ENCODE peak calls at places on chromosomes 4 and X, in five cellular contexts. J is stimulated activated naive CD8-positive, alpha-beta T cell treated with anti-CD3 and anti-CD28 coated beads, Interleukin-15, amount 100 ng/mL, for 72 hours; F is Right ventricle myocardium superior; P is naive B cell; I is gastroesophageal sphincter. Q is an unnamed sample.

GRCh38 chr4:52234539-52235174 is 183.6 kb downstream of the SPATA18 start:
- ATAC-seq in J (no peak), I (peak), P (no peak), F (peak), Q (no peak)

GRCh38 chrX:78140206-78140605 is 756 bp upstream of the TAF9B start:
- ATAC-seq in P (no peak), I (no peak), J (no peak), F (no peak), Q (peak)

GRCh38 chr4:56310401-56310800 is 76.9 kb downstream of the AASDH start:
- ATAC-seq in J (no peak), P (no peak), I (no peak), F (no peak), Q (no peak)

GRCh38 chr4:113636877-113637276 is 124.7 kb downstream of the CAMK2D start:
- ATAC-seq in F (no peak), J (peak), P (peak), I (no peak), Q (peak)

GRCh38 chrX:71171110-71171801 is 26.6 kb downstream of the NLGN3 start:
- ATAC-seq in J (no peak), F (no peak), P (no peak), I (no peak), Q (no peak)

GRCh38 chr4:139676913-139677585 is 11.4 kb downstream of the MGST2 start:
- ATAC-seq in I (no peak), J (no peak), F (no peak), P (no peak), Q (no peak)

GRCh38 chrX:74421181-74422028 is at the start of gene SLC16A2:
- ATAC-seq in J (peak), I (peak), F (peak), P (peak), Q (peak)

GRCh38 chr4:98657531-98658286 is 702 bp downstream of the TSPAN5 start:
- ATAC-seq in P (peak), F (peak), I (no peak), J (peak), Q (peak)

GRCh38 chrX:100070334-100070849 is 339.7 kb downstream of the PCDH19 start:
- ATAC-seq in J (no peak), P (no peak), I (no peak), F (no peak), Q (no peak)

GRCh38 chr4:83230928-83231327 is 53.7 kb downstream of the COQ2 start:
- ATAC-seq in I (no peak), J (no peak), P (peak), F (no peak), Q (no peak)

GRCh38 chr4:126230244-126230643 is 915.5 kb downstream of the FAT4 start:
- ATAC-seq in F (no peak), P (no peak), J (no peak), I (no peak), Q (no peak)

GRCh38 chr4:99404595-99405287 is 30.4 kb downstream of the ADH7 start:
- ATAC-seq in I (peak), F (peak), J (peak), P (no peak), Q (peak)

GRCh38 chr4:85701881-85702321 is 227.0 kb downstream of the ARHGAP24 start:
- ATAC-seq in P (peak), F (peak), J (no peak), I (no peak), Q (no peak)

GRCh38 chrX:25597561-25597960 is 540.6 kb upstream of the MAGEB18 start:
- ATAC-seq in P (no peak), J (no peak), F (no peak), I (no peak), Q (no peak)

GRCh38 chrX:37745835-37746234 is 34.0 kb upstream of the CYBB start:
- ATAC-seq in J (peak), P (peak), I (no peak), F (no peak), Q (peak)

GRCh38 chr4:9832640-9833039 is 51.2 kb downstream of the DRD5 start:
- ATAC-seq in I (no peak), J (no peak), P (no peak), F (peak), Q (no peak)

GRCh38 chr4:150970685-150971151 is 44.4 kb downstream of the LRBA start:
- ATAC-seq in J (peak), I (no peak), F (no peak), P (no peak), Q (peak)

GRCh38 chrX:48068096-48068887 is 3.1 kb downstream of the ZNF630 start:
- ATAC-seq in I (no peak), J (no peak), P (no peak), F (no peak), Q (no peak)

GRCh38 chr4:105191621-105192210 is 45.0 kb downstream of the TET2 start:
- ATAC-seq in P (peak), I (peak), F (peak), J (peak), Q (peak)

GRCh38 chr4:109302366-109303140 is at the start of gene COL25A1:
- ATAC-seq in F (peak), J (peak), I (peak), P (peak), Q (peak)

GRCh38 chr4:37793562-37793961 is 32.9 kb upstream of the PGM2 start:
- ATAC-seq in I (peak), F (peak), J (peak), P (peak), Q (no peak)

GRCh38 chr4:74983229-74983628 is 50.3 kb downstream of the PARM1 start:
- ATAC-seq in I (no peak), F (no peak), J (no peak), P (no peak), Q (no peak)

GRCh38 chr4:10731162-10731561 is 46.6 kb upstream of the CLNK start:
- ATAC-seq in F (no peak), J (no peak), I (no peak), P (no peak), Q (no peak)

GRCh38 chrX:7948483-7948882 is 21.3 kb upstream of the PNPLA4 start:
- ATAC-seq in F (peak), I (no peak), P (no peak), J (no peak), Q (no peak)

GRCh38 chr4:13059015-13059414 is 425.1 kb downstream of the RAB28 start:
- ATAC-seq in P (no peak), F (no peak), I (no peak), J (no peak), Q (peak)

GRCh38 chrX:31371956-31372355 is 300.1 kb upstream of the FTHL17 start:
- ATAC-seq in F (peak), J (no peak), I (no peak), P (no peak), Q (no peak)

Q was measured in activated T-helper 17 cell treated with anti-CD3 and anti-CD28 coated beads, Interleukin-2, amount 50 U/mL, for 72 hours.